ENCODE peak calls at places on chromosomes 16 and 17, in seven cellular contexts. Y is kidney, X is endothelial cell, K is mucosa of descending colon, F is thoracic aorta, R is psoas muscle, E is AG09309. T is an unnamed sample.

GRCh38 chr16:2977440-2977839 is 2.8 kb downstream of the PKMYT1 start:
- DNase-seq in Y (no peak), X (no peak), K (peak; percentile 71), F (no peak), R (no peak), E (no peak), T (no peak)

GRCh38 chr17:79485991-79486390 is 124.9 kb downstream of the RBFOX3 start:
- DNase-seq in Y (no peak), X (no peak), K (no peak), F (no peak), R (no peak), E (no peak), T (no peak)

GRCh38 chr17:77854759-77855745 is 103.5 kb upstream of the TNRC6C start:
- DNase-seq in Y (peak; percentile 56), X (no peak), K (no peak), F (no peak), R (no peak), E (no peak), T (no peak)

GRCh38 chr16:69243479-69243878 is 56.5 kb downstream of the SNTB2 start:
- DNase-seq in Y (no peak), X (no peak), K (no peak), F (no peak), R (no peak), E (no peak), T (no peak)

GRCh38 chr16:87971933-87972332 is 20.7 kb downstream of the BANP start:
- DNase-seq in Y (no peak), X (no peak), K (no peak), F (no peak), R (no peak), E (no peak), T (no peak)

GRCh38 chr16:89687092-89687940 is 827 bp downstream of the CDK10 start:
- DNase-seq in Y (peak; percentile 86), X (no peak), K (peak; percentile 91), F (no peak), R (no peak), E (no peak), T (no peak)

GRCh38 chr16:75256871-75257343 is 5.5 kb upstream of the BCAR1 start:
- DNase-seq in Y (peak; percentile 83), X (no peak), K (no peak), F (peak; percentile 7), R (peak; percentile 48), E (no peak), T (no peak)

GRCh38 chr16:84331998-84332780 is 36.1 kb upstream of the ATP2C2 start:
- DNase-seq in Y (no peak), X (no peak), K (no peak), F (no peak), R (no peak), E (no peak), T (no peak)

GRCh38 chr17:56718515-56718914 is 115.2 kb downstream of the C17orf67 start:
- DNase-seq in Y (no peak), X (no peak), K (no peak), F (no peak), R (no peak), E (no peak), T (no peak)

GRCh38 chr17:2030779-2031163 is 818 bp downstream of the DPH1 start:
- DNase-seq in Y (no peak), X (peak; percentile 60), K (no peak), F (no peak), R (no peak), E (no peak), T (no peak)

GRCh38 chr17:4968166-4968915 is 724 bp upstream of the SPAG7 start:
- DNase-seq in Y (peak; percentile 89), X (peak; percentile 32), K (no peak), F (no peak), R (no peak), E (no peak), T (no peak)

GRCh38 chr16:66489385-66489784 is 60.5 kb downstream of the TK2 start:
- DNase-seq in Y (no peak), X (no peak), K (no peak), F (no peak), R (no peak), E (no peak), T (no peak)

GRCh38 chr16:84144301-84144858 is 597 bp downstream of the HSDL1 start:
- DNase-seq in Y (peak; percentile 81), X (peak; percentile 33), K (peak; percentile 40), F (no peak), R (peak; percentile 25), E (no peak), T (no peak)

GRCh38 chr16:84380405-84380804 is 12.1 kb downstream of the ATP2C2 start:
- DNase-seq in Y (peak; percentile 15), X (no peak), K (no peak), F (no peak), R (no peak), E (no peak), T (peak; percentile 1)

GRCh38 chr16:51041546-51041945 is 109.5 kb downstream of the SALL1 start:
- DNase-seq in Y (no peak), X (no peak), K (no peak), F (no peak), R (no peak), E (no peak), T (no peak)

GRCh38 chr17:17387461-17388362 is 84.5 kb downstream of the NT5M start:
- DNase-seq in Y (peak; percentile 85), X (peak; percentile 24), K (peak; percentile 76), F (no peak), R (no peak), E (no peak), T (no peak)
- TF ChIP-seq CTCF in Y (peak; percentile 51), X (peak; percentile 50), K (peak; percentile 76), F (no peak), R (no peak), E (peak; percentile 28), T (no peak)

GRCh38 chr16:8199390-8199789 is 390.9 kb downstream of the TMEM114 start:
- DNase-seq in Y (no peak), X (no peak), K (no peak), F (no peak), R (no peak), E (no peak), T (no peak)

DNA sequence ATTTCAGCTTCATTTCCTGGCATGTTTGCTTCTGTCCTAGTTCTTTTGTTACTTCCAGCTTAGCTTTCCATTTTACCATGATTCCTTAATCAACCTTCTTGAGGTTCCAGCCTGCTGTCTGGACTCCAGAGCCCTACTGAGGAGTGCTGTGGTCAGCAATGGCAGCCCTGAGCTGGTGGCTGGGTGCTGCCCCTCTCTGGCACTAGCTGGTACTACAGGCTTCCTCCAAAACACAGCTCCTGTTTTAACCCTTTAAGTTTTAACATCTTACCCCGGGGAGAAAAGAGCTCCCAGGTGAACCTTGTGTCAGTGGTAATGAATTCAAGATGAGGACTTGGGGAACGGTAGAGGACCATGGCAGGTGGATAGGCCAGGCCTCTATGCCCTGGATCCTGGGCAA is 395.5 kb downstream of the TMEM114 start:
- DNase-seq in Y (no peak), X (peak; percentile 56), K (peak; percentile 13), F (no peak), R (no peak), E (no peak), T (no peak)
- TF ChIP-seq CTCF in Y (no peak), X (peak; percentile 48), K (no peak), F (no peak), R (no peak), E (peak; percentile 5), T (no peak)

GRCh38 chr17:72571813-72572396 is 451.1 kb downstream of the SOX9 start:
- DNase-seq in Y (no peak), X (no peak), K (no peak), F (no peak), R (no peak), E (no peak), T (no peak)

GRCh38 chr17:72566671-72567484 is 446.1 kb downstream of the SOX9 start:
- DNase-seq in Y (no peak), X (no peak), K (no peak), F (no peak), R (no peak), E (no peak), T (no peak)

GRCh38 chr17:72567774-72568173 is 447.0 kb downstream of the SOX9 start:
- DNase-seq in Y (no peak), X (no peak), K (no peak), F (no peak), R (no peak), E (no peak), T (no peak)

GRCh38 chr17:72572604-72573491 is 452.0 kb downstream of the SOX9 start:
- DNase-seq in Y (no peak), X (no peak), K (no peak), F (no peak), R (no peak), E (no peak), T (no peak)

GRCh38 chr17:72569193-72569946 is 448.6 kb downstream of the SOX9 start:
- DNase-seq in Y (no peak), X (no peak), K (peak; percentile 44), F (no peak), R (no peak), E (no peak), T (no peak)
- TF ChIP-seq CTCF in Y (no peak), X (no peak), K (no peak), F (no peak), R (no peak), E (no peak), T (no peak)

DNA sequence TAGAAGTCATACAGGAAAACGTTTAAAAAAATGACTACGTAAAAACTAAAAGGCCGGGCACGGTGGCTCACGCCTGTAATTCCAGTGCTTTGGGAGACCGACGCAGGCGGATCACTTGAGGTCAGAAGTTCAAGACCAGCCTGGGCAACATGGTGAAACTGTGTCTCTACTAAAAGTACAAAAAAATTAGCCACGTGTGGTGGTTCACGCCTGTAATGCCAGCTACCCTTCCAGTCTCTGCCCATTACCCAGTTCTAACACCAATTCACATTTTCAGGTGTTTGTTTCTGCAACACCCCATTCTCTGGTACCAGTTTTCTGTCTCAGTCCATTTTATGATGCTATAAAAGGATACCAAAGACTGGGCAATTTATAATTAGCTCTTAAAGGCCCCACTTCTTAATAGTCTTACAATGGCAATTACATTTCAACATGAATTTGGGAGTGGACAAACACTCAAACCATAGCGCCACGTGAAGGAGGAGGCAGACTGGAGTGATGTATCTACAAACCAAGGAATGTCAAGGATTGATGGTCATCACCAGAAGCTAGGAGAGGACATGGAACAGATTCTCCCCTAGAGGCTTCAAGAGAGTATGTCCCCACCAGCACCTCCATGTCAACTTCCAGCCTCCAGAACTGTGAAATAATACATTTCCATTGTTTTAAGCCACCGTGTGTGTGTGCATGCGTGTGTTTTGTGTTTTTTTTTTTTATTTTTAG is 791 bp upstream of the C17orf75 start:
- DNase-seq in Y (no peak), X (no peak), K (no peak), F (no peak), R (no peak), E (no peak), T (no peak)
- TF ChIP-seq CTCF in Y (no peak), X (no peak), K (no peak), F (no peak), R (no peak), E (no peak), T (no peak)

GRCh38 chr17:69524854-69525253 is 110.4 kb downstream of the MAP2K6 start:
- DNase-seq in Y (no peak), X (no peak), K (no peak), F (no peak), R (no peak), E (no peak), T (no peak)
- TF ChIP-seq CTCF in Y (no peak), X (no peak), K (no peak), F (no peak), R (no peak), E (peak; percentile 9), T (no peak)